ENCODE peak calls at places on chromosomes 4 and X, in five cellular contexts. Z, C, N, D and R are unnamed samples.

GRCh38 chr4:124184767-124185166 is 527.8 kb downstream of the ANKRD50 start:
- DNase-seq in Z (no peak), C (no peak), N (no peak), D (no peak), R (no peak)

GRCh38 chr4:2395584-2395983 is 22.9 kb downstream of the ZFYVE28 start:
- DNase-seq in Z (no peak), C (no peak), N (no peak), D (no peak), R (no peak)

GRCh38 chr4:177448850-177449249 is 6.6 kb upstream of the AGA start:
- DNase-seq in Z (no peak), C (no peak), N (no peak), D (peak; percentile 36), R (no peak)

GRCh38 chr4:146340798-146341197 is 126.5 kb downstream of the REELD1 start:
- DNase-seq in Z (no peak), C (no peak), N (peak; percentile 13), D (peak; percentile 47), R (no peak)

GRCh38 chr4:95267081-95267480 is 281.7 kb downstream of the UNC5C start:
- DNase-seq in Z (no peak), C (no peak), N (peak; percentile 11), D (peak; percentile 69), R (no peak)

GRCh38 chr4:85610450-85610849 is 135.5 kb downstream of the ARHGAP24 start:
- DNase-seq in Z (no peak), C (no peak), N (no peak), D (no peak), R (no peak)

GRCh38 chrX:109927663-109928273 is 75.1 kb upstream of the TMEM164 start:
- DNase-seq in Z (no peak), C (no peak), N (no peak), D (no peak), R (no peak)

GRCh38 chr4:157048248-157048647 is 27.7 kb upstream of the GLRB start:
- DNase-seq in Z (no peak), C (peak; percentile 72), N (peak; percentile 32), D (peak; percentile 93), R (no peak)

GRCh38 chrX:97039363-97040029 is 155.8 kb downstream of the RPA4 start:
- DNase-seq in Z (no peak), C (no peak), N (no peak), D (peak; percentile 81), R (no peak)

GRCh38 chr4:69742596-69742995 is 17.8 kb downstream of the SULT1B1 start:
- DNase-seq in Z (no peak), C (no peak), N (no peak), D (no peak), R (no peak)

GRCh38 chr4:180618396-180618795 is 1624.8 kb upstream of the TENM3 start:
- DNase-seq in Z (no peak), C (no peak), N (no peak), D (no peak), R (no peak)

GRCh38 chrX:120755066-120755846 is 120.4 kb downstream of the CT47B1 start:
- DNase-seq in Z (no peak), C (no peak), N (no peak), D (no peak), R (peak; percentile 33)

GRCh38 chr4:98961770-98962169 is 32.8 kb upstream of the EIF4E start:
- DNase-seq in Z (no peak), C (no peak), N (no peak), D (no peak), R (no peak)

GRCh38 chr4:36209941-36210663 is 34.2 kb downstream of the ARAP2 start:
- DNase-seq in Z (no peak), C (no peak), N (no peak), D (no peak), R (no peak)

GRCh38 chrX:134649770-134650169 is 8.5 kb downstream of the PLAC1 start:
- DNase-seq in Z (no peak), C (no peak), N (no peak), D (no peak), R (no peak)

GRCh38 chr4:183659919-183660318 is 826 bp downstream of the TRAPPC11 start:
- DNase-seq in Z (no peak), C (no peak), N (peak; percentile 19), D (no peak), R (no peak)

GRCh38 chr4:185717018-185717726 is 94.8 kb downstream of the SORBS2 start:
- DNase-seq in Z (no peak), C (no peak), N (no peak), D (no peak), R (no peak)

GRCh38 chrX:115898382-115899001 is 272.1 kb upstream of the AGTR2 start:
- DNase-seq in Z (no peak), C (no peak), N (no peak), D (no peak), R (no peak)

GRCh38 chr4:60365176-60365575 is 835.0 kb upstream of the ADGRL3 start:
- DNase-seq in Z (no peak), C (no peak), N (no peak), D (no peak), R (no peak)

GRCh38 chr4:54237770-54238169 is 8.7 kb downstream of the PDGFRA start:
- DNase-seq in Z (no peak), C (no peak), N (no peak), D (no peak), R (no peak)

GRCh38 chr4:2798399-2799301 is 5.8 kb downstream of the SH3BP2 start:
- DNase-seq in Z (no peak), C (peak; percentile 81), N (no peak), D (peak; percentile 60), R (peak; percentile 30)

GRCh38 chr4:139050436-139050835 is 34.9 kb downstream of the NOCT start:
- DNase-seq in Z (no peak), C (no peak), N (no peak), D (peak; percentile 42), R (no peak)

GRCh38 chr4:48030470-48030869 is 13.9 kb downstream of the NIPAL1 start:
- DNase-seq in Z (no peak), C (no peak), N (no peak), D (no peak), R (no peak)

GRCh38 chr4:40238700-40239548 is 42.1 kb downstream of the RHOH start:
- DNase-seq in Z (peak; percentile 57), C (no peak), N (no peak), D (peak; percentile 14), R (peak; percentile 65)

GRCh38 chr4:84952776-84953175 is 13.7 kb downstream of the WDFY3 start:
- DNase-seq in Z (no peak), C (no peak), N (no peak), D (no peak), R (no peak)

GRCh38 chr4:154065368-154065767 is 276.5 kb upstream of the SFRP2 start:
- DNase-seq in Z (no peak), C (no peak), N (no peak), D (no peak), R (no peak)

GRCh38 chr4:125314676-125315570 is at the start of gene FAT4:
- DNase-seq in Z (no peak), C (peak; percentile 98), N (peak; percentile 94), D (peak; percentile 99), R (peak; percentile 22)

GRCh38 chr4:73721419-73721818 is 18.9 kb upstream of the CXCL8 start:
- DNase-seq in Z (no peak), C (no peak), N (no peak), D (peak; percentile 92), R (no peak)

GRCh38 chr4:10728016-10728415 is 43.4 kb upstream of the CLNK start:
- DNase-seq in Z (no peak), C (no peak), N (no peak), D (no peak), R (no peak)

GRCh38 chr4:184104419-184105101 is 113.1 kb downstream of the ENPP6 start:
- DNase-seq in Z (no peak), C (no peak), N (no peak), D (no peak), R (no peak)

GRCh38 chr4:68673143-68673542 is 2.7 kb upstream of the UGT2B15 start:
- DNase-seq in Z (no peak), C (no peak), N (no peak), D (no peak), R (no peak)

GRCh38 chr4:152501846-152502536 is 33.9 kb downstream of the FBXW7 start:
- DNase-seq in Z (no peak), C (no peak), N (no peak), D (peak; percentile 22), R (no peak)

GRCh38 chr4:183600189-183600685 is 58.7 kb downstream of the RWDD4 start:
- DNase-seq in Z (no peak), C (no peak), N (no peak), D (peak; percentile 22), R (no peak)

GRCh38 chr4:110211007-110211769 is 12.8 kb upstream of the ELOVL6 start:
- DNase-seq in Z (no peak), C (no peak), N (peak; percentile 41), D (peak; percentile 70), R (no peak)

GRCh38 chr4:145609494-145610427 is 9.4 kb upstream of the MMAA start:
- DNase-seq in Z (peak; percentile 46), C (no peak), N (peak; percentile 53), D (peak; percentile 88), R (peak; percentile 53)

GRCh38 chr4:174005422-174005821 is 278.0 kb downstream of the FBXO8 start:
- DNase-seq in Z (no peak), C (no peak), N (no peak), D (no peak), R (no peak)

GRCh38 chr4:153322791-153323190 is 21.7 kb upstream of the MND1 start:
- DNase-seq in Z (no peak), C (no peak), N (no peak), D (no peak), R (no peak)

GRCh38 chr4:113070755-113071154 is 21.3 kb downstream of the ANK2 start:
- DNase-seq in Z (no peak), C (no peak), N (no peak), D (no peak), R (no peak)